ENCODE peak calls at places on chromosomes 6 and 20, in six cellular contexts. N is H1, M is IMR-90, J is astrocyte, H is PC-3, S is fibroblast of lung. I is an unnamed sample.

GRCh38 chr6:11730645-11731044 is 48.0 kb downstream of the ADTRP start:
- DNase-seq in N (no peak), S (no peak), M (no peak), H (no peak), J (no peak), I (no peak)

GRCh38 chr6:23823421-23823820 is 302.6 kb upstream of the NRSN1 start:
- DNase-seq in S (no peak), M (no peak), N (no peak), J (no peak), H (peak), I (no peak)

GRCh38 chr20:44006126-44006525 is 91.5 kb downstream of the TOX2 start:
- DNase-seq in J (no peak), H (no peak), M (no peak), S (no peak), N (no peak), I (no peak)

GRCh38 chr6:155224031-155224451 is 39.8 kb upstream of the CLDN20 start:
- DNase-seq in J (peak), H (peak), M (peak), S (peak), N (no peak), I (no peak)

GRCh38 chr6:34044945-34045595 is 100.8 kb downstream of the GRM4 start:
- DNase-seq in S (no peak), M (no peak), H (no peak), J (no peak), N (no peak), I (no peak)

GRCh38 chr6:98832282-98833100 is 1.9 kb upstream of the POU3F2 start:
- DNase-seq in S (peak), M (peak), H (peak), N (no peak), J (peak), I (no peak)

GRCh38 chr6:87756858-87757257 is 54.8 kb upstream of the AKIRIN2 start:
- DNase-seq in S (peak), N (no peak), J (peak), M (peak), H (peak), I (peak)

GRCh38 chr6:30883743-30884520 is at the start of gene DDR1:
- DNase-seq in H (peak), S (peak), M (peak), N (peak), J (peak), I (peak)

GRCh38 chr6:31728767-31729514 is at the start of gene DDAH2:
- DNase-seq in J (no peak), M (no peak), N (no peak), S (no peak), H (no peak), I (no peak)

GRCh38 chr20:3854462-3854870 is 7.8 kb downstream of the MAVS start:
- DNase-seq in S (no peak), J (no peak), H (peak), M (no peak), N (no peak), I (no peak)

GRCh38 chr6:74873911-74874310 is 331.9 kb downstream of the COL12A1 start:
- DNase-seq in S (no peak), H (no peak), M (peak), J (peak), N (no peak), I (no peak)

GRCh38 chr20:51413753-51414323 is 128.7 kb downstream of the NFATC2 start:
- DNase-seq in H (no peak), J (no peak), M (no peak), N (no peak), S (no peak), I (no peak)

GRCh38 chr6:148392611-148393160 is 50.0 kb downstream of the SASH1 start:
- DNase-seq in H (no peak), J (peak), M (no peak), S (peak), N (no peak), I (no peak)

GRCh38 chr6:144617231-144618199 is 332.4 kb downstream of the UTRN start:
- DNase-seq in N (no peak), S (no peak), H (no peak), J (no peak), M (no peak), I (no peak)

GRCh38 chr6:27132532-27133280 is 114.8 kb upstream of the PRSS16 start:
- DNase-seq in S (peak), J (peak), N (peak), H (peak), M (peak), I (peak)

GRCh38 chr6:75183099-75183541 is 22.7 kb downstream of the COL12A1 start:
- DNase-seq in N (no peak), J (peak), H (no peak), M (peak), S (peak), I (no peak)

GRCh38 chr6:156420172-156420993 is 356.8 kb upstream of the ARID1B start:
- DNase-seq in N (no peak), H (no peak), M (peak), S (peak), J (peak), I (no peak)

GRCh38 chr20:38671186-38671585 is 53.1 kb upstream of the SLC32A1 start:
- DNase-seq in S (no peak), M (no peak), N (no peak), H (no peak), J (no peak), I (no peak)

GRCh38 chr20:7113577-7114466 is 346.3 kb downstream of the BMP2 start:
- DNase-seq in N (peak), M (peak), S (peak), J (peak), H (peak), I (peak)

GRCh38 chr20:53126185-53126584 is 154.0 kb downstream of the TSHZ2 start:
- DNase-seq in J (peak), S (no peak), M (no peak), N (no peak), H (no peak), I (no peak)

GRCh38 chr20:53127027-53127426 is 154.9 kb downstream of the TSHZ2 start:
- DNase-seq in M (no peak), N (no peak), S (no peak), J (no peak), H (no peak), I (no peak)

GRCh38 chr20:53124803-53125202 is 152.6 kb downstream of the TSHZ2 start:
- DNase-seq in M (no peak), H (no peak), N (no peak), S (no peak), J (no peak), I (no peak)

GRCh38 chr20:53124075-53124532 is 151.9 kb downstream of the TSHZ2 start:
- DNase-seq in S (no peak), H (no peak), J (no peak), M (no peak), N (no peak), I (no peak)

GRCh38 chr20:53122853-53123252 is 150.7 kb downstream of the TSHZ2 start:
- DNase-seq in H (no peak), S (no peak), M (no peak), J (no peak), N (no peak), I (no peak)
- H3K4me2 ChIP-seq in H (no peak), S (no peak), M (no peak), J (no peak), N (no peak), I (no peak)

GRCh38 chr6:43428112-43428570 is 800 bp downstream of the ABCC10 start:
- DNase-seq in M (no peak), S (no peak), H (no peak), N (no peak), J (peak), I (no peak)
- H3K4me3 ChIP-seq in M (peak), S (peak), H (peak), N (peak), J (peak), I (peak)

DNA sequence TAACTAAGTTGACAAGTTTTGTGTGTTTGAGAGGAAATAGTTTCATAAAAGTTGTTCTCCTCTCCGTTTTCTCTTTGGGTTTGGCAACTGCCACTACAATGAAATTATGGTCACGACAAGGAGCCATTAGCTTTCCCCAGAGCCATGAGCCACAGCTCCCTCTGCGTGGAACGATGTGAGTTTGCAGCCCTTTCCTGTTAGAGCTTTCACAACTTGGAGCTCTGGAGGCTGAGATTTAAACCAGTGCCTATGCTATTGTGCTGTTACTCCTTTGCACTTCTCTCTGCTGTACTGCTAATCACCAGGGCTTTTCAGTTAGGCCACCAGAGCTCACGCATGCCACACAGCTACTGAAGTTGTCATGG is 29.3 kb upstream of the TXNDC5 start:
- DNase-seq in S (no peak), N (no peak), M (no peak), H (no peak), J (no peak), I (no peak)
- H3K4me2 ChIP-seq in S (no peak), N (no peak), M (no peak), H (no peak), J (no peak), I (no peak)

GRCh38 chr6:127121637-127121960 is 3.1 kb downstream of the RSPO3 start:
- DNase-seq in N (no peak), M (no peak), J (no peak), H (no peak), S (no peak), I (no peak)
- H3K4me3 ChIP-seq in N (no peak), M (no peak), J (no peak), H (no peak), S (no peak), I (no peak)

DNA sequence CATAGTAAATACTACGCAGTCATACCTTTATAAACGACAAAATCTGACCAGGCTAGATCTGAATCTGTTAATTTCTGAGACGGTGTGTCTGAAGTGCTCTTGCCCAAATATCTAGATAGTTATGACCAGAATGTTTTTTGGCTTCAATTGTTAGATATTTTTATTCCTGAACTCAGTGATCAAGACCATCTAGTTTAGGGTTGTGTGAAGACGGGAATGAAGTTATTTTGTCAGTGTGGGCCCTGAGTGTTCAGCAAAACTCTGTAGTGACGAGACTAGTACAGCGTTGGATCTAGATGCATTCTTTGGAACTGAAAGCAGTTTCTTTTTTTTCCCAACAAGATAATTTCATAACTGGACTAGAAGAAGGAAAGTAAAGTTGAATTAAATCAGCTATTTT is 3.1 kb downstream of the STXBP5 start:
- DNase-seq in H (no peak), N (no peak), M (no peak), J (no peak), S (peak), I (no peak)
- H3K4me2 ChIP-seq in H (peak), N (no peak), M (peak), J (peak), S (peak), I (peak)

DNA sequence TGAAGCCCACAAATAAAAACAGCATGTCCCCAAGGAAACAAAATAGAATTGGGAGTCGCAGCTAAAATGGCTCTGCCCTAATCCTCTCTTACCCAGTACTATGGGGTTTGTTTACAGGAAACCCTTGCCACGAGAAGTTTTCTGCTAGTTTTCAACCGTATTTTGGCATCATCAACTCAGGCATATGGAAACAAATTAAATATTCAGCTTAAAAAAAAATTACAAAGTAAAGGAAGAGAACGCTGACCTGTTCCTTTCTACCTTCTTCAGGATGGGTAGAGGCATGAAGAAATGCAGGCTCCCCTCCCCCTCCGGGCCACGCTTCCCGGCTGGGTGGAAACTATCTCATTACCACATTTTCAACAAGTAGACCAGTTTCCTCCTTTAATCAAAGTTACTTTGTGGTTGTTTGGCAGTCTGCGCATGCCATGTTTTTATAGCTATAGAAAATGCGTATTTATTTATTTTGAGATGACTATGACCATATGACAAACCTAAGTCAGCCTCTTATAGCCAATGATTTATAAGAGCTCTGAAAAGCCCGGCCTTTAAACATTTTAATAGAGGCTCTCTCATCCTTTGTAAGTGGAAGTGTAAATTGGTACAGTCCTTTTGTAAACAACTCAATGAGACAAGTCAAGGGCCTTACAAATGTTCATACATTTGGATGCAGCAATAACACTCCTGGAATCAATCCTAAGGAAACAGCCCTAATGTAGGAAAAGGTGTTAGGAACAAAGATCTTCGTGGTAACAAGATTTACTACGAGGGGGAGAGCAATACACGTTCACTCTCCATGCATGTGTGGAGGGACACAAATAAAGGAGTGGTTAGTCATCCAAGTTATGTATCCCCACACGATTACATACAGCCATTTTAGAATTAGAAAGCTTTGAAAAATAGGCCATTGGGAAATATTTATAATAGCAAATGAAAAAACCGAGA is 16.1 kb upstream of the ZNF217 start:
- DNase-seq in J (peak), H (peak), N (peak), M (peak), S (peak), I (no peak)
- H3K4me3 ChIP-seq in J (no peak), H (peak), N (no peak), M (no peak), S (peak), I (no peak)

GRCh38 chr20:16553161-16553560 is 20.1 kb downstream of the KIF16B start:
- DNase-seq in S (no peak), M (no peak), N (no peak), J (no peak), H (no peak), I (no peak)

GRCh38 chr20:16554766-16555543 is 18.3 kb downstream of the KIF16B start:
- DNase-seq in M (no peak), N (no peak), H (no peak), S (no peak), J (no peak), I (no peak)

GRCh38 chr20:16556299-16556698 is 16.9 kb downstream of the KIF16B start:
- DNase-seq in J (no peak), H (peak), S (peak), M (peak), N (no peak), I (no peak)

GRCh38 chr20:16553684-16554083 is 19.6 kb downstream of the KIF16B start:
- DNase-seq in N (no peak), J (no peak), S (no peak), M (no peak), H (no peak), I (no peak)

GRCh38 chr20:16555754-16556153 is 17.5 kb downstream of the KIF16B start:
- DNase-seq in J (no peak), N (no peak), M (no peak), H (peak), S (peak), I (no peak)
- H3K4me2 ChIP-seq in J (no peak), N (no peak), M (no peak), H (peak), S (no peak), I (no peak)

I was measured in Karpas-422.